ENCODE peak calls at places on chromosomes 4 and X, in eight cellular contexts. H is RPMI8226; Z is hepatic stellate cell; X is NCI-H69; G is lung microvascular endothelial cell; R is pulmonary artery endothelial cell; U is CD8-positive, alpha-beta T cell; L is activated CD4-positive, alpha-beta T cell treated with anti-CD3 and anti-CD28 coated beads, Interleukin-2, amount 10 ng/mL, durations not matched to agents 7 days and 5 days. J is an unnamed sample.

GRCh38 chrX:1581132-1581531 is 10.3 kb upstream of the AKAP17A start:
- DNase-seq in H (peak; percentile 85), Z (peak; percentile 54), X (peak; percentile 62), G (peak; percentile 69), R (no peak), U (peak; percentile 72), L (peak; percentile 83), J (peak; percentile 50)

GRCh38 chr4:24807611-24808010 is 12.2 kb downstream of the SOD3 start:
- DNase-seq in H (no peak), Z (no peak), X (no peak), G (no peak), R (no peak), U (no peak), L (no peak), J (no peak)

GRCh38 chr4:111880116-111880515 is 265.1 kb upstream of the FAM241A start:
- DNase-seq in H (no peak), Z (no peak), X (peak; percentile 91), G (no peak), R (no peak), U (no peak), L (no peak), J (no peak)

GRCh38 chr4:73508651-73509050 is 27.1 kb downstream of the AFM start:
- DNase-seq in H (no peak), Z (no peak), X (no peak), G (no peak), R (no peak), U (no peak), L (no peak), J (no peak)

GRCh38 chr4:16926214-16926613 is 27.8 kb upstream of the LDB2 start:
- DNase-seq in H (no peak), Z (no peak), X (no peak), G (no peak), R (no peak), U (no peak), L (no peak), J (no peak)

GRCh38 chr4:155566241-155566823 is 100.3 kb upstream of the GUCY1A1 start:
- DNase-seq in H (no peak), Z (no peak), X (no peak), G (no peak), R (no peak), U (no peak), L (no peak), J (no peak)

GRCh38 chrX:123087326-123087725 is 96.8 kb upstream of the GRIA3 start:
- DNase-seq in H (no peak), Z (no peak), X (no peak), G (no peak), R (no peak), U (no peak), L (no peak), J (no peak)

GRCh38 chr4:114273246-114273645 is 293.8 kb upstream of the ARSJ start:
- DNase-seq in H (no peak), Z (no peak), X (no peak), G (no peak), R (no peak), U (no peak), L (no peak), J (no peak)

GRCh38 chr4:6887591-6888371 is 21.8 kb upstream of the TBC1D14 start:
- DNase-seq in H (no peak), Z (peak; percentile 75), X (no peak), G (no peak), R (no peak), U (no peak), L (no peak), J (no peak)

GRCh38 chr4:118816538-118817177 is 19.3 kb downstream of the SEC24D start:
- DNase-seq in H (no peak), Z (peak; percentile 45), X (no peak), G (peak; percentile 71), R (no peak), U (no peak), L (no peak), J (no peak)

GRCh38 chr4:38177792-38178665 is 217.8 kb downstream of the PTTG2 start:
- DNase-seq in H (peak; percentile 88), Z (no peak), X (peak; percentile 50), G (no peak), R (no peak), U (peak; percentile 49), L (peak; percentile 54), J (no peak)

GRCh38 chrX:17081969-17082368 is 135.5 kb downstream of the REPS2 start:
- DNase-seq in H (no peak), Z (no peak), X (peak; percentile 6), G (no peak), R (no peak), U (no peak), L (no peak), J (no peak)

GRCh38 chrX:119008122-119008744 is 33.8 kb downstream of the LONRF3 start:
- DNase-seq in H (peak; percentile 13), Z (peak; percentile 42), X (peak; percentile 15), G (peak; percentile 69), R (no peak), U (peak; percentile 37), L (peak; percentile 38), J (no peak)

GRCh38 chr4:173522160-173522873 is 7.7 kb downstream of the HAND2 start:
- DNase-seq in H (no peak), Z (peak; percentile 93), X (peak; percentile 82), G (peak; percentile 64), R (no peak), U (no peak), L (no peak), J (no peak)

GRCh38 chrX:45755719-45756118 is 555.0 kb upstream of the DIPK2B start:
- DNase-seq in H (no peak), Z (no peak), X (no peak), G (no peak), R (no peak), U (no peak), L (no peak), J (no peak)

GRCh38 chrX:68932611-68933010 is 103.8 kb downstream of the EFNB1 start:
- DNase-seq in H (no peak), Z (no peak), X (no peak), G (peak; percentile 93), R (no peak), U (no peak), L (no peak), J (no peak)

GRCh38 chr4:7428261-7429068 is 6.3 kb downstream of the PSAPL1 start:
- DNase-seq in H (no peak), Z (no peak), X (no peak), G (no peak), R (no peak), U (no peak), L (no peak), J (no peak)

J was measured in glomerular endothelial cell.